ENCODE peak calls at places on chromosome 21, in six cellular contexts. T is AG09309; Q is germinal center; S is AG04449; Z is CD8-positive, alpha-beta T cell; M is GM23248. U is an unnamed sample.
A peak's percentile ranks its signal among the peaks of the same experiment; 100 is the strongest.

GRCh38 chr21:35086357-35086756 is 37.3 kb upstream of the RUNX1 start:
- DNase-seq in S (no peak), T (no peak), Z (no peak), M (peak; percentile 77), Q (no peak), U (no peak)

GRCh38 chr21:39681845-39682244 is 63.1 kb upstream of the IGSF5 start:
- DNase-seq in Q (no peak), M (peak; percentile 73), Z (no peak), S (peak; percentile 91), T (peak; percentile 84), U (peak; percentile 13)

GRCh38 chr21:43938751-43939442 is 73.2 kb upstream of the TRAPPC10 start:
- DNase-seq in Q (peak; percentile 93), M (peak; percentile 87), Z (peak; percentile 90), S (no peak), T (no peak), U (no peak)

GRCh38 chr21:14523234-14523633 is 22.9 kb downstream of the SAMSN1 start:
- DNase-seq in M (no peak), Q (no peak), Z (no peak), T (no peak), S (no peak), U (no peak)

GRCh38 chr21:36917487-36918158 is 48.8 kb downstream of the HLCS start:
- DNase-seq in Q (no peak), T (no peak), Z (no peak), S (no peak), M (peak; percentile 58), U (peak; percentile 40)

GRCh38 chr21:42063578-42064521 is 7.3 kb upstream of the UMODL1 start:
- DNase-seq in S (no peak), Z (peak; percentile 72), T (no peak), M (no peak), Q (peak; percentile 79), U (no peak)

GRCh38 chr21:31446206-31446900 is 102.3 kb upstream of the TIAM1 start:
- DNase-seq in T (no peak), S (no peak), Q (no peak), Z (peak; percentile 63), M (no peak), U (no peak)

GRCh38 chr21:18041012-18041411 is 203.6 kb upstream of the CHODL start:
- DNase-seq in Q (no peak), T (no peak), S (no peak), M (no peak), Z (no peak), U (no peak)

GRCh38 chr21:33403128-33403785 is at the start of gene IFNGR2:
- DNase-seq in S (no peak), Z (peak; percentile 42), T (no peak), Q (peak; percentile 81), M (peak; percentile 58), U (no peak)

GRCh38 chr21:39913651-39914145 is 46.5 kb downstream of the PCP4 start:
- DNase-seq in T (no peak), S (no peak), Z (no peak), Q (no peak), M (no peak), U (no peak)

GRCh38 chr21:43192501-43193081 is 23.8 kb downstream of the CRYAA start:
- DNase-seq in S (no peak), Z (no peak), T (no peak), M (no peak), Q (no peak), U (no peak)

GRCh38 chr21:39108291-39109162 is 74.7 kb downstream of the PSMG1 start:
- DNase-seq in S (no peak), Z (no peak), Q (no peak), T (no peak), M (no peak), U (no peak)

GRCh38 chr21:36854391-36854790 is 112.1 kb downstream of the HLCS start:
- DNase-seq in M (peak; percentile 36), Q (peak; percentile 36), S (no peak), Z (no peak), T (no peak), U (no peak)

GRCh38 chr21:16427587-16428087 is 697.9 kb downstream of the USP25 start:
- DNase-seq in Q (no peak), M (no peak), T (no peak), S (no peak), Z (no peak), U (no peak)

GRCh38 chr21:25691931-25692330 is 42.8 kb downstream of the ATP5PF start:
- DNase-seq in T (no peak), Z (no peak), M (no peak), S (no peak), Q (no peak), U (no peak)

GRCh38 chr21:38679531-38679930 is 126.2 kb upstream of the ETS2 start:
- DNase-seq in Q (no peak), T (peak; percentile 47), S (peak; percentile 2), Z (no peak), M (peak; percentile 83), U (no peak)

GRCh38 chr21:19870682-19871081 is 1127.5 kb upstream of the NCAM2 start:
- DNase-seq in Q (no peak), Z (no peak), M (no peak), T (no peak), S (no peak), U (no peak)

GRCh38 chr21:29077651-29078090 is 4.2 kb upstream of the CCT8 start:
- DNase-seq in Z (no peak), S (no peak), T (no peak), Q (no peak), M (no peak), U (no peak)

GRCh38 chr21:43740497-43741156 is 21.7 kb downstream of the PDXK start:
- DNase-seq in T (no peak), Q (no peak), Z (no peak), S (no peak), M (peak; percentile 53), U (no peak)

GRCh38 chr21:19322360-19322759 is 918.8 kb upstream of the TMPRSS15 start:
- DNase-seq in Q (no peak), M (no peak), S (no peak), T (no peak), Z (no peak), U (no peak)

GRCh38 chr21:36709868-36710728 is 11.2 kb downstream of the SIM2 start:
- DNase-seq in M (no peak), S (no peak), T (no peak), Q (no peak), Z (no peak), U (no peak)

GRCh38 chr21:33898546-33898945 is 17.1 kb downstream of the ATP5PO start:
- DNase-seq in M (peak; percentile 18), S (no peak), Q (no peak), Z (no peak), T (no peak), U (no peak)

GRCh38 chr21:30305136-30305535 is 15.0 kb downstream of the KRTAP26-1 start:
- DNase-seq in M (no peak), T (no peak), S (no peak), Q (no peak), Z (no peak), U (no peak)

GRCh38 chr21:42125571-42126544 is 54.7 kb downstream of the UMODL1 start:
- DNase-seq in Q (no peak), S (no peak), T (no peak), M (peak; percentile 54), Z (no peak), U (no peak)

GRCh38 chr21:29892379-29892778 is 47.4 kb downstream of the GRIK1 start:
- DNase-seq in S (no peak), Z (no peak), Q (no peak), M (no peak), T (no peak), U (no peak)

GRCh38 chr21:37244506-37245083 is 22.5 kb downstream of the VPS26C start:
- DNase-seq in S (no peak), M (no peak), Z (no peak), T (no peak), Q (no peak), U (no peak)

GRCh38 chr21:30480145-30480544 is at the start of gene KRTAP19-1:
- DNase-seq in M (no peak), S (no peak), Q (no peak), T (no peak), Z (no peak), U (no peak)

U was measured in amniotic stem cell.